ENCODE peak calls at places on chromosome 7, in ten cellular contexts. M, W, Q, C, E, Z, L, G, F and S are unnamed samples.

GRCh38 chr7:6258440-6259182 is 13.8 kb downstream of the CYTH3 start:
- DNase-seq in M (peak), W (no peak), Q (no peak), C (peak), E (no peak), Z (no peak), L (no peak), G (no peak), F (no peak), S (peak)

GRCh38 chr7:33039257-33039904 is 23.2 kb downstream of the NT5C3A start:
- DNase-seq in M (peak), W (no peak), Q (no peak), C (no peak), E (no peak), Z (no peak), L (no peak), G (peak), F (no peak), S (peak)

GRCh38 chr7:95686109-95686508 is 86.2 kb upstream of the DYNC1I1 start:
- DNase-seq in M (peak), W (no peak), Q (peak), C (no peak), E (peak), Z (peak), L (no peak), G (peak), F (peak), S (no peak)

GRCh38 chr7:94087664-94088352 is 83.7 kb upstream of the BET1 start:
- DNase-seq in M (peak), W (peak), Q (peak), C (peak), E (peak), Z (no peak), L (peak), G (peak), F (peak), S (peak)

GRCh38 chr7:133698127-133698526 is 429.0 kb upstream of the LRGUK start:
- DNase-seq in M (no peak), W (no peak), Q (no peak), C (no peak), E (no peak), Z (no peak), L (no peak), G (peak), F (no peak), S (no peak)

GRCh38 chr7:137626469-137627067 is 220.2 kb downstream of the DGKI start:
- DNase-seq in M (peak), W (peak), Q (peak), C (peak), E (peak), Z (no peak), L (peak), G (peak), F (peak), S (peak)

GRCh38 chr7:117673839-117674238 is 194.0 kb downstream of the CFTR start:
- DNase-seq in M (peak), W (no peak), Q (no peak), C (peak), E (peak), Z (no peak), L (no peak), G (peak), F (no peak), S (peak)

GRCh38 chr7:132655071-132655761 is 78.9 kb upstream of the PLXNA4 start:
- DNase-seq in M (peak), W (peak), Q (peak), C (no peak), E (no peak), Z (peak), L (no peak), G (no peak), F (peak), S (no peak)

GRCh38 chr7:3861941-3862340 is 560.9 kb downstream of the SDK1 start:
- DNase-seq in M (peak), W (no peak), Q (no peak), C (no peak), E (no peak), Z (no peak), L (no peak), G (peak), F (peak), S (peak)

GRCh38 chr7:158648787-158649186 is 55.8 kb downstream of the NCAPG2 start:
- DNase-seq in M (peak), W (no peak), Q (no peak), C (no peak), E (no peak), Z (no peak), L (no peak), G (no peak), F (no peak), S (no peak)

GRCh38 chr7:142098004-142098403 is 13.5 kb upstream of the MGAM2 start:
- DNase-seq in M (no peak), W (no peak), Q (no peak), C (no peak), E (no peak), Z (no peak), L (no peak), G (no peak), F (no peak), S (no peak)

GRCh38 chr7:100219271-100219737 is 445 bp upstream of the PVRIG start:
- DNase-seq in M (no peak), W (peak), Q (no peak), C (no peak), E (no peak), Z (no peak), L (no peak), G (no peak), F (no peak), S (no peak)

GRCh38 chr7:43244232-43244631 is 131.8 kb downstream of the HECW1 start:
- DNase-seq in M (no peak), W (no peak), Q (no peak), C (no peak), E (no peak), Z (no peak), L (no peak), G (no peak), F (no peak), S (no peak)

GRCh38 chr7:32155712-32156111 is 85.5 kb upstream of the PDE1C start:
- DNase-seq in M (peak), W (no peak), Q (no peak), C (no peak), E (no peak), Z (no peak), L (no peak), G (peak), F (no peak), S (no peak)

GRCh38 chr7:158424011-158424410 is 163.6 kb downstream of the PTPRN2 start:
- DNase-seq in M (no peak), W (no peak), Q (no peak), C (no peak), E (no peak), Z (no peak), L (no peak), G (no peak), F (no peak), S (no peak)

GRCh38 chr7:49023345-49024330 is 99.3 kb downstream of the CDC14C start:
- DNase-seq in M (no peak), W (no peak), Q (no peak), C (no peak), E (no peak), Z (no peak), L (no peak), G (no peak), F (peak), S (no peak)

GRCh38 chr7:23074443-23075244 is 30.9 kb upstream of the KLHL7 start:
- DNase-seq in M (peak), W (no peak), Q (no peak), C (no peak), E (no peak), Z (no peak), L (no peak), G (peak), F (no peak), S (no peak)

GRCh38 chr7:36598056-36598675 is 126.1 kb downstream of the AOAH start:
- DNase-seq in M (no peak), W (no peak), Q (no peak), C (no peak), E (no peak), Z (no peak), L (no peak), G (peak), F (no peak), S (no peak)

GRCh38 chr7:70788276-70788675 is 343.7 kb upstream of the GALNT17 start:
- DNase-seq in M (no peak), W (no peak), Q (no peak), C (no peak), E (no peak), Z (no peak), L (no peak), G (no peak), F (peak), S (no peak)

GRCh38 chr7:112143567-112143966 is 62.6 kb downstream of the DOCK4 start:
- DNase-seq in M (peak), W (no peak), Q (no peak), C (peak), E (no peak), Z (peak), L (no peak), G (no peak), F (no peak), S (no peak)

GRCh38 chr7:140389445-140389844 is 8.9 kb downstream of the SLC37A3 start:
- DNase-seq in M (no peak), W (no peak), Q (no peak), C (no peak), E (no peak), Z (no peak), L (no peak), G (no peak), F (no peak), S (no peak)

GRCh38 chr7:114150704-114151103 is 231.9 kb upstream of the PPP1R3A start:
- DNase-seq in M (no peak), W (no peak), Q (no peak), C (no peak), E (no peak), Z (no peak), L (no peak), G (no peak), F (no peak), S (no peak)

GRCh38 chr7:116173051-116174028 is 37.0 kb upstream of the TES start:
- DNase-seq in M (peak), W (peak), Q (peak), C (peak), E (peak), Z (no peak), L (no peak), G (peak), F (peak), S (peak)

GRCh38 chr7:70582921-70583895 is 548.7 kb upstream of the GALNT17 start:
- DNase-seq in M (no peak), W (no peak), Q (no peak), C (no peak), E (no peak), Z (no peak), L (no peak), G (no peak), F (peak), S (no peak)

GRCh38 chr7:98215561-98216495 is 4.6 kb downstream of the BHLHA15 start:
- DNase-seq in M (no peak), W (no peak), Q (no peak), C (no peak), E (no peak), Z (peak), L (no peak), G (no peak), F (no peak), S (no peak)

GRCh38 chr7:156820445-156821063 is 72.4 kb downstream of the LMBR1 start:
- DNase-seq in M (no peak), W (no peak), Q (no peak), C (no peak), E (no peak), Z (no peak), L (no peak), G (no peak), F (peak), S (peak)
- TF ChIP-seq CTCF in M (no peak), W (no peak), Q (peak), C (peak), E (peak), Z (peak), L (peak), G (peak), F (peak), S (peak)

GRCh38 chr7:126791306-126791705 is 461.4 kb downstream of the GRM8 start:
- DNase-seq in M (peak), W (no peak), Q (no peak), C (no peak), E (no peak), Z (no peak), L (no peak), G (peak), F (no peak), S (no peak)

GRCh38 chr7:126792501-126792900 is 460.2 kb downstream of the GRM8 start:
- DNase-seq in M (no peak), W (no peak), Q (no peak), C (no peak), E (no peak), Z (no peak), L (no peak), G (no peak), F (no peak), S (no peak)

GRCh38 chr7:126790763-126791162 is 462.0 kb downstream of the GRM8 start:
- DNase-seq in M (no peak), W (no peak), Q (no peak), C (no peak), E (no peak), Z (no peak), L (no peak), G (peak), F (peak), S (no peak)
- TF ChIP-seq CTCF in M (no peak), W (no peak), Q (peak), C (no peak), E (peak), Z (no peak), L (peak), G (no peak), F (peak), S (no peak)

GRCh38 chr7:144026203-144026883 is 22.4 kb upstream of the OR2A5 start:
- DNase-seq in M (no peak), W (no peak), Q (no peak), C (no peak), E (no peak), Z (no peak), L (no peak), G (no peak), F (peak), S (no peak)

GRCh38 chr7:144024213-144024612 is 24.1 kb downstream of the OR6B1 start:
- DNase-seq in M (no peak), W (no peak), Q (no peak), C (no peak), E (no peak), Z (no peak), L (no peak), G (no peak), F (no peak), S (no peak)

GRCh38 chr7:144028547-144028946 is 20.2 kb upstream of the OR2A5 start:
- DNase-seq in M (no peak), W (no peak), Q (no peak), C (no peak), E (no peak), Z (no peak), L (no peak), G (no peak), F (no peak), S (no peak)

GRCh38 chr7:144027974-144028373 is 20.8 kb upstream of the OR2A5 start:
- DNase-seq in M (no peak), W (no peak), Q (no peak), C (no peak), E (no peak), Z (no peak), L (no peak), G (peak), F (no peak), S (no peak)

DNA sequence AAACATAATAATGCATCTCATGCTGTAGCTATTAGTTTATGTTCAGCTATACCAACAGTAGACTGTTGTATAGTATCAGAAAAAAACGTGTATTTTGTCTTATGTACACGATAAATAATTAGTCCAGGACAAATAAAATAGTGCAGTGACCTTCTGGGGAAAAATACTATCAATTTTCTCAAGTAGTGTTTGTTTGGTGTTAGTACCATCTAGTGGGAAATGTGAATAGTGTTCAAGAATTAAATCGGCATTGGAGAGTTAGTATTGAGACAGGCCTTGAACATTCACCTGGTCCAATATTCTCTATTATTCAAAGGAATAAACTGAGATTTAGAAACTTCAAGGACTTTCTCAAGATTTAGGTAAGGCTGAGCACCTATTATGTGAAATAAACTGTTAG is 21.7 kb upstream of the OR2A5 start:
- DNase-seq in M (peak), W (no peak), Q (no peak), C (no peak), E (peak), Z (no peak), L (no peak), G (peak), F (peak), S (no peak)
- TF ChIP-seq CTCF in M (peak), W (no peak), Q (no peak), C (peak), E (peak), Z (peak), L (no peak), G (peak), F (peak), S (peak)

GRCh38 chr7:265998-266850 is 23.7 kb upstream of the FOXL3 start:
- DNase-seq in M (no peak), W (no peak), Q (no peak), C (no peak), E (no peak), Z (no peak), L (no peak), G (no peak), F (no peak), S (no peak)

GRCh38 chr7:264541-265191 is 25.3 kb upstream of the FOXL3 start:
- DNase-seq in M (no peak), W (no peak), Q (no peak), C (no peak), E (no peak), Z (no peak), L (no peak), G (peak), F (no peak), S (no peak)

GRCh38 chr7:265192-265997 is 24.6 kb upstream of the FOXL3 start:
- DNase-seq in M (no peak), W (no peak), Q (no peak), C (no peak), E (no peak), Z (no peak), L (no peak), G (no peak), F (no peak), S (no peak)

GRCh38 chr7:268991-269390 is 21.0 kb upstream of the FOXL3 start:
- DNase-seq in M (no peak), W (no peak), Q (no peak), C (no peak), E (no peak), Z (no peak), L (no peak), G (no peak), F (no peak), S (no peak)

DNA sequence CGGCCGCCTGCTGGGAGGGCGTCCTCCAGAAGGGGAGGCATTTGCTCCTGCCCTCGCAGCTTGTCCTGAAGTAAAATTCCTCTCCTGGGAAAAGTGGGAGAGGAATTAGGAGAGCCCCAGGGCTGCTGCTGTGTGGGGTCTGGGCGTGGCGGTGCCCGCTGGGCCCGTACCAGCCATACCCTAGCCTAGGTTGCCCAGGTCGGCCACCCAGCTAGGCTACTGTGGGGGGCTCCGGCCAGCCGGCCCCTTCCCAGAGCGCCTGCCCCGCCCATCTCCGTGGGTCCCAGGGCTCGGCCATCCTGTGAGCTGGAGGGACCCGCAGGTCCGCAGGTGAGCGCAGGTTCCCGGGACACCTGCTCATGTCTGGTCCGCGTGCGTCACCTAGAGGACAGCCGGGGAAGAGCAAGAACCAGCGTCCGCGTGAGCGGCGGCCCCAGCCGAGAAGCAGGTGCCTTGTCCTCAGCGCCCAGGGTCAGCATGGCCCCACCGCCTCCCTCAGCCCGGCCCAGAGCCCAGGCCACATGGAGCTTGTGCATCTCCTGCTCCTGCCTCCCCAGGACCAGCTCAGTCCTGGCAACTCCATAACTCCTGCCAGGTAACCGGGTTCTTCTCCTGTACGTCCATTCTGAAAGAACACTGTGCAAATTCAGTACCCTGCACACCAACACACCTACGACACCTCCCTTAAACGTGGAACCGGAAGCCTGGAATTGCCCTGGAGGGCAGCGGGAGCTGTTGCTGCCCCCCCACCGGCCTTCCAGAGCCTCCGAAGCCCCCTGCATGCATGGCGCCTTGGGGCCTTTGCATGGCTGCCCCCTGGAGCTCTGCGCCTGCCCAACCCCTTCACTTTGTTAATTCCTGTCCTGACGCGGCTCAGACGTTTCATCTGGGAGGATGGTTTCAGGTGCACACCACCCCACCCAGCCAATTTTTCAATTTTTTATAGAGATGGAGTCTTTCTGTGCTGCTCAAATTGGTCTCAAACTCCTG is 22.8 kb upstream of the FOXL3 start:
- DNase-seq in M (no peak), W (no peak), Q (no peak), C (no peak), E (no peak), Z (no peak), L (no peak), G (peak), F (peak), S (no peak)
- TF ChIP-seq CTCF in M (peak), W (no peak), Q (no peak), C (no peak), E (peak), Z (peak), L (no peak), G (peak), F (peak), S (peak)

GRCh38 chr7:51367614-51367968 is 51.0 kb upstream of the COBL start:
- DNase-seq in M (no peak), W (no peak), Q (no peak), C (no peak), E (no peak), Z (no peak), L (no peak), G (no peak), F (no peak), S (no peak)

GRCh38 chr7:51366172-51366728 is 49.6 kb upstream of the COBL start:
- DNase-seq in M (no peak), W (no peak), Q (no peak), C (no peak), E (no peak), Z (no peak), L (no peak), G (no peak), F (no peak), S (no peak)

GRCh38 chr7:51374936-51375335 is 58.3 kb upstream of the COBL start:
- DNase-seq in M (no peak), W (no peak), Q (no peak), C (no peak), E (peak), Z (no peak), L (no peak), G (no peak), F (no peak), S (no peak)

GRCh38 chr7:51366930-51367613 is 50.5 kb upstream of the COBL start:
- DNase-seq in M (peak), W (no peak), Q (peak), C (no peak), E (no peak), Z (no peak), L (no peak), G (peak), F (peak), S (peak)

DNA sequence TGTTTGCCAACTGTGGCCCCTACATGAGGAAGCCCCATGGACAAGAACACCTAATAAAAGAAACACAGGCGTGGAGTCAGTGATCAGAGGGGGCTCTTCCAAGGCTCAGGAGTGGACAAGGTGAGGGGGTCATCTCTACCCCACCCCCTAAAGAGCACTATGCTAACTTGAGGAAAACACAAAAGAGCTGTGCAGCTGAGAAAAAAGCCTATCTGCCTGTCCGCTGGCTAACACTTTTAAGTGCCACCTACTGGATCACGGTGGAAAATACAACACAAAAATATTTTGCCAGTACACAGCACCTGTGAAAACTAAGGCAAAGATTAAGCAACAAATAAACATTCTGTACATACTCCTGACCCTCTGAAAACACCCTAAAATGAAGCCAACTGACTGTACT is 53.1 kb upstream of the COBL start:
- DNase-seq in M (peak), W (no peak), Q (peak), C (no peak), E (no peak), Z (no peak), L (no peak), G (peak), F (peak), S (no peak)
- TF ChIP-seq CTCF in M (peak), W (no peak), Q (peak), C (peak), E (peak), Z (peak), L (peak), G (peak), F (peak), S (peak)